ENCODE peak calls at places on chromosomes 12 and 14, in seven cellular contexts. One of them, this sample, is unnamed.

GRCh38 chr12:57011438-57012424 is 4.6 kb downstream of the TAC3 start:
- DNase-seq in WTC11: no peak
- DNase-seq in RWPE1: no peak
- DNase-seq in sciatic nerve: peak
- DNase-seq in HEK293T: no peak
- DNase-seq in uterus: no peak
- DNase-seq in neural progenitor cell: no peak
- DNase-seq in this sample: no peak

GRCh38 chr12:109606261-109607028 is 32.9 kb downstream of the MVK start:
- DNase-seq in WTC11: peak
- DNase-seq in RWPE1: no peak
- DNase-seq in sciatic nerve: no peak
- DNase-seq in HEK293T: no peak
- DNase-seq in uterus: no peak
- DNase-seq in neural progenitor cell: peak
- DNase-seq in this sample: peak

GRCh38 chr14:56752428-56752827 is 57.9 kb downstream of the OTX2 start:
- DNase-seq in WTC11: no peak
- DNase-seq in RWPE1: peak
- DNase-seq in sciatic nerve: no peak
- DNase-seq in HEK293T: no peak
- DNase-seq in uterus: no peak
- DNase-seq in neural progenitor cell: no peak
- DNase-seq in this sample: no peak

GRCh38 chr12:132444957-132445883 is 44.7 kb upstream of the FBRSL1 start:
- DNase-seq in WTC11: no peak
- DNase-seq in RWPE1: no peak
- DNase-seq in sciatic nerve: no peak
- DNase-seq in HEK293T: no peak
- DNase-seq in uterus: no peak
- DNase-seq in neural progenitor cell: peak
- DNase-seq in this sample: no peak

GRCh38 chr14:59803052-59803451 is 67.5 kb downstream of the RTN1 start:
- DNase-seq in WTC11: no peak
- DNase-seq in RWPE1: no peak
- DNase-seq in sciatic nerve: no peak
- DNase-seq in HEK293T: no peak
- DNase-seq in uterus: no peak
- DNase-seq in neural progenitor cell: no peak
- DNase-seq in this sample: no peak

GRCh38 chr12:46659032-46659703 is 166.6 kb downstream of the SLC38A4 start:
- DNase-seq in WTC11: no peak
- DNase-seq in RWPE1: no peak
- DNase-seq in sciatic nerve: no peak
- DNase-seq in HEK293T: no peak
- DNase-seq in uterus: no peak
- DNase-seq in neural progenitor cell: peak
- DNase-seq in this sample: no peak

GRCh38 chr12:42382013-42382696 is 56.2 kb downstream of the PPHLN1 start:
- DNase-seq in WTC11: no peak
- DNase-seq in RWPE1: no peak
- DNase-seq in sciatic nerve: no peak
- DNase-seq in HEK293T: no peak
- DNase-seq in uterus: no peak
- DNase-seq in neural progenitor cell: peak
- DNase-seq in this sample: no peak

GRCh38 chr14:51972566-51972965 is 16.8 kb upstream of the RTRAF start:
- DNase-seq in WTC11: no peak
- DNase-seq in RWPE1: no peak
- DNase-seq in sciatic nerve: no peak
- DNase-seq in HEK293T: no peak
- DNase-seq in uterus: no peak
- DNase-seq in neural progenitor cell: no peak
- DNase-seq in this sample: no peak

GRCh38 chr12:68499616-68500015 is 111.1 kb upstream of the RAP1B start:
- DNase-seq in WTC11: no peak
- DNase-seq in RWPE1: no peak
- DNase-seq in sciatic nerve: no peak
- DNase-seq in HEK293T: no peak
- DNase-seq in uterus: no peak
- DNase-seq in neural progenitor cell: no peak
- DNase-seq in this sample: no peak

GRCh38 chr14:73788871-73789590 is 62.6 kb upstream of the PTGR2 start:
- DNase-seq in WTC11: no peak
- DNase-seq in RWPE1: no peak
- DNase-seq in sciatic nerve: no peak
- DNase-seq in HEK293T: no peak
- DNase-seq in uterus: peak
- DNase-seq in neural progenitor cell: no peak
- DNase-seq in this sample: no peak

GRCh38 chr14:92759679-92760523 is 11.5 kb upstream of the LGMN start:
- DNase-seq in WTC11: no peak
- DNase-seq in RWPE1: no peak
- DNase-seq in sciatic nerve: no peak
- DNase-seq in HEK293T: no peak
- DNase-seq in uterus: no peak
- DNase-seq in neural progenitor cell: no peak
- DNase-seq in this sample: no peak

GRCh38 chr12:27343255-27344000 is 10.8 kb downstream of the BMAL2 start:
- DNase-seq in WTC11: no peak
- DNase-seq in RWPE1: peak
- DNase-seq in sciatic nerve: no peak
- DNase-seq in HEK293T: no peak
- DNase-seq in uterus: no peak
- DNase-seq in neural progenitor cell: no peak
- DNase-seq in this sample: no peak

GRCh38 chr12:109173443-109174240 is 57.3 kb downstream of the ACACB start:
- DNase-seq in WTC11: no peak
- DNase-seq in RWPE1: no peak
- DNase-seq in sciatic nerve: no peak
- DNase-seq in HEK293T: no peak
- DNase-seq in uterus: no peak
- DNase-seq in neural progenitor cell: no peak
- DNase-seq in this sample: no peak

GRCh38 chr14:65780566-65780965 is 368.0 kb downstream of the FUT8 start:
- DNase-seq in WTC11: no peak
- DNase-seq in RWPE1: no peak
- DNase-seq in sciatic nerve: no peak
- DNase-seq in HEK293T: no peak
- DNase-seq in uterus: no peak
- DNase-seq in neural progenitor cell: no peak
- DNase-seq in this sample: no peak

GRCh38 chr14:74635831-74636230 is 23.8 kb upstream of the LTBP2 start:
- DNase-seq in WTC11: no peak
- DNase-seq in RWPE1: no peak
- DNase-seq in sciatic nerve: no peak
- DNase-seq in HEK293T: no peak
- DNase-seq in uterus: no peak
- DNase-seq in neural progenitor cell: no peak
- DNase-seq in this sample: no peak

GRCh38 chr12:104604070-104604994 is 147.6 kb downstream of the CHST11 start:
- DNase-seq in WTC11: no peak
- DNase-seq in RWPE1: peak
- DNase-seq in sciatic nerve: peak
- DNase-seq in HEK293T: peak
- DNase-seq in uterus: peak
- DNase-seq in neural progenitor cell: no peak
- DNase-seq in this sample: no peak

GRCh38 chr12:50006754-50007442 is 18.4 kb downstream of the RACGAP1 start:
- DNase-seq in WTC11: no peak
- DNase-seq in RWPE1: no peak
- DNase-seq in sciatic nerve: no peak
- DNase-seq in HEK293T: no peak
- DNase-seq in uterus: no peak
- DNase-seq in neural progenitor cell: no peak
- DNase-seq in this sample: no peak

GRCh38 chr12:68122236-68122920 is 37.2 kb downstream of the IFNG start:
- DNase-seq in WTC11: no peak
- DNase-seq in RWPE1: no peak
- DNase-seq in sciatic nerve: no peak
- DNase-seq in HEK293T: no peak
- DNase-seq in uterus: no peak
- DNase-seq in neural progenitor cell: no peak
- DNase-seq in this sample: no peak

GRCh38 chr14:104546021-104546491 is 33.5 kb upstream of the C14orf180 start:
- DNase-seq in WTC11: no peak
- DNase-seq in RWPE1: no peak
- DNase-seq in sciatic nerve: peak
- DNase-seq in HEK293T: no peak
- DNase-seq in uterus: no peak
- DNase-seq in neural progenitor cell: no peak
- DNase-seq in this sample: no peak

GRCh38 chr14:37597538-37598084 is 2.2 kb downstream of the TTC6 start:
- DNase-seq in WTC11: peak
- DNase-seq in RWPE1: no peak
- DNase-seq in sciatic nerve: no peak
- DNase-seq in HEK293T: no peak
- DNase-seq in uterus: no peak
- DNase-seq in neural progenitor cell: peak
- DNase-seq in this sample: no peak

GRCh38 chr12:2853626-2854025 is 3.2 kb downstream of the TEX52 start:
- DNase-seq in WTC11: peak
- DNase-seq in RWPE1: peak
- DNase-seq in sciatic nerve: peak
- DNase-seq in HEK293T: peak
- DNase-seq in uterus: peak
- DNase-seq in neural progenitor cell: peak
- DNase-seq in this sample: peak

GRCh38 chr12:60394680-60395079 is 798.9 kb downstream of the SLC16A7 start:
- DNase-seq in WTC11: no peak
- DNase-seq in RWPE1: peak
- DNase-seq in sciatic nerve: no peak
- DNase-seq in HEK293T: no peak
- DNase-seq in uterus: no peak
- DNase-seq in neural progenitor cell: no peak
- DNase-seq in this sample: no peak

GRCh38 chr12:52090291-52090690 is 10.8 kb downstream of the SMIM41 start:
- DNase-seq in WTC11: no peak
- DNase-seq in RWPE1: no peak
- DNase-seq in sciatic nerve: no peak
- DNase-seq in HEK293T: no peak
- DNase-seq in uterus: no peak
- DNase-seq in neural progenitor cell: no peak
- DNase-seq in this sample: no peak

GRCh38 chr14:99468836-99469592 is 11.6 kb downstream of the SETD3 start:
- DNase-seq in WTC11: no peak
- DNase-seq in RWPE1: no peak
- DNase-seq in sciatic nerve: no peak
- DNase-seq in HEK293T: no peak
- DNase-seq in uterus: no peak
- DNase-seq in neural progenitor cell: no peak
- DNase-seq in this sample: no peak

GRCh38 chr12:46461907-46462605 is 89.5 kb upstream of the SLC38A2 start:
- DNase-seq in WTC11: no peak
- DNase-seq in RWPE1: no peak
- DNase-seq in sciatic nerve: no peak
- DNase-seq in HEK293T: no peak
- DNase-seq in uterus: no peak
- DNase-seq in neural progenitor cell: no peak
- DNase-seq in this sample: no peak